ENCODE peak calls at places on chromosomes 12 and 14, in four cellular contexts. I, S, H and R are unnamed samples.

GRCh38 chr14:89352976-89353817 is 63.8 kb downstream of the FOXN3 start:
- DNase-seq in I (no peak), S (no peak), H (no peak), R (no peak)

GRCh38 chr12:68793975-68794652 is 13.9 kb upstream of the MDM2 start:
- DNase-seq in I (no peak), S (no peak), H (no peak), R (no peak)

GRCh38 chr12:31560516-31560915 is 30.4 kb downstream of the DENND5B start:
- DNase-seq in I (no peak), S (no peak), H (no peak), R (no peak)

GRCh38 chr12:12180136-12180535 is 86.7 kb downstream of the LRP6 start:
- DNase-seq in I (no peak), S (no peak), H (no peak), R (no peak)

GRCh38 chr12:78118036-78118435 is 287.3 kb downstream of the NAV3 start:
- DNase-seq in I (no peak), S (no peak), H (no peak), R (no peak)

GRCh38 chr12:116267948-116268347 is 9.5 kb downstream of the MED13L start:
- DNase-seq in I (no peak), S (no peak), H (no peak), R (no peak)

GRCh38 chr12:76272292-76272691 is 75.9 kb downstream of the BBS10 start:
- DNase-seq in I (no peak), S (no peak), H (no peak), R (no peak)

GRCh38 chr12:53985900-53986685 is 1.1 kb downstream of the HOXC10 start:
- DNase-seq in I (no peak), S (no peak), H (no peak), R (no peak)

GRCh38 chr12:62438098-62438692 is 28.4 kb upstream of the MON2 start:
- DNase-seq in I (peak; percentile 64), S (peak; percentile 64), H (no peak), R (no peak)

GRCh38 chr12:130425698-130426245 is 88.1 kb downstream of the PIWIL1 start:
- DNase-seq in I (no peak), S (no peak), H (no peak), R (peak; percentile 57)

GRCh38 chr12:20220339-20220738 is 148.0 kb upstream of the PDE3A start:
- DNase-seq in I (no peak), S (no peak), H (no peak), R (no peak)

GRCh38 chr12:86249856-86250255 is 6.3 kb downstream of the MGAT4C start:
- DNase-seq in I (no peak), S (no peak), H (no peak), R (no peak)

GRCh38 chr14:101200650-101201516 is 297.4 kb upstream of the RTL1 start:
- DNase-seq in I (peak; percentile 34), S (no peak), H (no peak), R (peak; percentile 50)

GRCh38 chr12:1630827-1631591 is 2.0 kb downstream of the WNT5B start:
- DNase-seq in I (no peak), S (peak; percentile 49), H (no peak), R (no peak)

GRCh38 chr14:94615254-94615653 is 3.1 kb downstream of the SERPINA3 start:
- DNase-seq in I (no peak), S (no peak), H (no peak), R (no peak)

GRCh38 chr12:7099290-7099996 is 7.2 kb upstream of the C1R start:
- DNase-seq in I (no peak), S (no peak), H (no peak), R (no peak)

DNA sequence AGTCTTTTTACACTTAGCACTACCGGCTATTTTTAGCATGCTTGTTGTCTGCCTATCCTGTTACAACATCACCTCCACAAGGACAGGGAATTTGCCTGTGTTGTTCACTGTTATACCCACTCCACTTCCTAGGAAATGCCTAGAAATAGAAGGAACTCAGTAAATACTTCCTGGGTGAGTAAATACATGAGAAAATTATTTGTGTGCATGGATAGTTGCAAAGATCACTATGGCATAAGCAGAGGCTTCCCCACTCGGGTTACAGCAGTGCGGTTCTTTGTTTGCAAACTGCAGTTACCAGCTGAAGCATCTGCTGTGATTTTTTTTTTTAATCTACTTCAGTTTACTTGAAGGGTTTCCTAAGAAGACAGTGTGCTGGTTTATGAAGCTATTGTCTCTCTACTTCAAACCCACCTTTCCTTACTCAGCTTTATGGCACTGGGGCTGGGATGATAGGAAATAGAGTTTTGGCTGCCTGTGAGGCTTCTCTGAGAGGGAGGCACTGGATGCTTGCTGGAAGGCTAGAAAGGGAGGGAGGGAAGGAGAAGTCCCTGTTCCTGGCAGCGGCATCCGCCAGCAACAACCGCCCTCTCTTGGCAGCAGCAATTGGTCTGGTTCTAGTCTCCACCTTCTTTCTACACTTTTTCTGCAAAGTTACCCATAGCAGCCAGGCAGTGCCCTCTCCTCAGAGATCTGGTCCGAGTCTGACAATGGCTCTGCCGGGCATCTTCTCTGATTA is 29.1 kb downstream of the PDE6H start:
- DNase-seq in I (peak; percentile 62), S (peak; percentile 13), H (no peak), R (no peak)
- TF ChIP-seq CTCF in I (no peak), S (no peak), H (no peak), R (no peak)

GRCh38 chr12:47841910-47842309 is 22.2 kb upstream of the HDAC7 start:
- DNase-seq in I (no peak), S (no peak), H (no peak), R (no peak)

GRCh38 chr12:47845066-47845465 is 25.4 kb upstream of the HDAC7 start:
- DNase-seq in I (no peak), S (no peak), H (no peak), R (no peak)

GRCh38 chr12:47841506-47841905 is 21.8 kb upstream of the HDAC7 start:
- DNase-seq in I (no peak), S (no peak), H (no peak), R (no peak)

GRCh38 chr12:47844264-47845020 is 24.7 kb upstream of the HDAC7 start:
- DNase-seq in I (no peak), S (no peak), H (no peak), R (no peak)

GRCh38 chr12:47843226-47843980 is 23.7 kb upstream of the HDAC7 start:
- DNase-seq in I (no peak), S (no peak), H (no peak), R (no peak)
- TF ChIP-seq CTCF in I (no peak), S (no peak), H (no peak), R (no peak)

DNA sequence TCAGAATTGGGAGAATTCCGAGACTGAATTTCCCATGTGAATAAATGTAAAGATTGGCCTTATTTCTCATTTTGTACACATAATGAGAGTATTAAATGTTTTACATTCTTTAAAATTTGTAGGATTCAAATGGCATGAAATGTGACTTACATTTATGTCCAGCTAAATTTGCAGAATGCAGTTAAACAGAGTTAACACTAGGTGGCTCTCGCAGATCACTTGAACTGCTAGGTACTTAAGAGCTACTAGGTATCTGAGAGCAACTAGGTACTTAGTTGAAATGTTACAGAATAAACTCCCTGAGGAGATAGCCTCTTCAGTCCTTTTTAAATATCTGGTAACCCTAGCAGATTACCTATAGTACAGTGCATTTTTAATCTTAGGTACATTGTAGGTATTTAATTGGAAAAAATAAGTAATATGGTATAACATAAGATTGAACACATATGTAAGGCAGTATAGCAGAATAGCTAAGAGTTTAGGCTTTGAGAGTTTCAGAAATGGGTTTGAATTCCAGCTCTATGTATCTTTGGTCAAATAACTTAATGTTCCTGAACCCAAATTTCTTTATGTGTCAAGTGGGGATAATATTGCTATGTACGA is 73.8 kb downstream of the KIAA0586 start:
- DNase-seq in I (no peak), S (peak; percentile 12), H (no peak), R (no peak)
- TF ChIP-seq CTCF in I (peak; percentile 85), S (peak; percentile 79), H (no peak), R (peak; percentile 92)

GRCh38 chr14:74042296-74042695 is 23.1 kb downstream of the BBOF1 start:
- DNase-seq in I (no peak), S (no peak), H (no peak), R (no peak)

GRCh38 chr14:74049886-74050495 is 30.8 kb downstream of the BBOF1 start:
- DNase-seq in I (no peak), S (no peak), H (no peak), R (no peak)

DNA sequence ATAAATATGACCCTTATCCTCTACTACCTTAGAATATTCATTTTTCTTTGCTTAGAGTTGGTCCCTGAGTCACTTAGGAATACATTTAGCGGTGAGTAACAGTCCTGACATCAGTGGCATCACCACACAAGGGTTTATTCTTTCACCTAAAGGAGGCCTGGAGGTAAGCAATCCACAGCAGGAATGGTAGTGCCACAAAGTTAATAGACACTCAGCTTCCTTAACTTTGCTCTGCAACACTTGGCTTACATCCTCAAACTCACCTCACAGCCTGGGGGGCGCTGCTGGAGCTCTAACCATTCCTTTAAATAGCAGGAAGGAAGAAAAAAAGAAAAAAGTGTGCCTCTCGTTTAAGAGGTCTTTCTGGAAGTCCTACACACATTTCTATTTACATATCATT is 29.1 kb downstream of the BBOF1 start:
- DNase-seq in I (no peak), S (peak; percentile 30), H (no peak), R (no peak)
- TF ChIP-seq CTCF in I (no peak), S (no peak), H (no peak), R (no peak)

DNA sequence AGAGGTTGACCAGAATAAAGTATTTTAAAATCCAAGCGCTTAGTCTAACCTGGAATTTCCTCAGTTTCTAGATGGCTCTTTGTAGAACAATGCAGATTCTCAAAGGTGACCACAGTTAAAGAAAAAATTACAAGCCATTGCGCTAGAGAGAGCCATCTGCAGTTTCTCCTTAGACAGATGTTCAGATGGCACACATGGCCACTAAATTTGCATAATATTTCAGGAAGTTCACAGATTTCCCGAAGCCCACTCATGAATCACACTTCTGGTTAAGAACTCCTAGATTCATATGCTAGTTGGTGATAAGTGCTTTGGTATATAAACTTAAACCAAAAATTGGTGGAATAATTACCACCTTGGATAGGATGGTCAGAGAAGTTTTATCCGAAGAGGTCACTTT is 752 bp downstream of the AKAP3 start:
- DNase-seq in I (no peak), S (no peak), H (no peak), R (no peak)
- TF ChIP-seq CTCF in I (no peak), S (no peak), H (no peak), R (no peak)

GRCh38 chr14:75229576-75229922 is 49.1 kb upstream of the FOS start:
- DNase-seq in I (no peak), S (no peak), H (no peak), R (no peak)

GRCh38 chr14:75231320-75231719 is 47.3 kb upstream of the FOS start:
- DNase-seq in I (no peak), S (no peak), H (no peak), R (no peak)

GRCh38 chr14:75234173-75234855 is 44.3 kb upstream of the FOS start:
- DNase-seq in I (peak; percentile 80), S (no peak), H (no peak), R (no peak)

GRCh38 chr14:75229923-75230792 is 48.5 kb upstream of the FOS start:
- DNase-seq in I (no peak), S (no peak), H (no peak), R (no peak)

DNA sequence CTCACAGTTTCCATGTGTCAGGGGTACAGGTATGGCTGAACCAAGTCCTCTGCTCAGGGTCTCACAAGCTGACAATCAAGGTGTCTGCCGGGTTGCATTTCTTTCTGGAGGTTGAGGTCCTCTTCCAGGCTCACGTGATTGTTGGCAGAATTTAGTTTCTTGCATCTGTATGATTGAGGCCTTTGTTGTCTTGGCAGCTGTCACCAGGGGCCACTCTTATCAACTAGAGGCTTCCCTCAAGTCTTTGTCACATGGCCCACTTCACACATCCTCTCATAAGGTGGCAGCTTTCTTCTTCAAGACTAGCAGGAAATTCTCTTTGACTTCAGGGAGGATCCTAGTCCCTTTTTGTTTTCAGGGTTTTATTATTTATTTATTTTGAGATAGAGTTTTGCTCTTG is 46.0 kb upstream of the FOS start:
- DNase-seq in I (no peak), S (no peak), H (no peak), R (no peak)
- TF ChIP-seq CTCF in I (no peak), S (no peak), H (no peak), R (no peak)

GRCh38 chr14:103528512-103529382 is at the start of gene TRMT61A:
- DNase-seq in I (peak; percentile 91), S (peak; percentile 66), H (peak; percentile 65), R (peak; percentile 85)
- TF ChIP-seq CTCF in I (no peak), S (no peak), H (no peak), R (no peak)